ENCODE peak calls at places on chromosomes 4 and X, in four cellular contexts. L is K562, U is GM12878, M is HepG2. H is an unnamed sample.

GRCh38 chr4:85740431-85740861 is 265.5 kb downstream of the ARHGAP24 start:
- DNase-seq in M (no peak), L (no peak), U (no peak), H (no peak)

GRCh38 chr4:3232871-3233271 is 16.1 kb upstream of the MSANTD1 start:
- DNase-seq in L (no peak), U (no peak), M (no peak), H (no peak)

GRCh38 chr4:121428721-121429120 is 47.9 kb upstream of the QRFPR start:
- DNase-seq in L (no peak), M (no peak), U (no peak), H (no peak)

GRCh38 chr4:183444953-183445543 is 612 bp downstream of the CDKN2AIP start:
- DNase-seq in M (no peak), U (no peak), L (peak), H (peak)

GRCh38 chr4:61239250-61239649 is 39.1 kb downstream of the ADGRL3 start:
- DNase-seq in U (no peak), L (no peak), M (no peak), H (no peak)

GRCh38 chr4:62495039-62495438 is 1294.9 kb downstream of the ADGRL3 start:
- DNase-seq in L (no peak), U (no peak), M (no peak), H (no peak)

GRCh38 chr4:109821186-109821585 is 5.6 kb downstream of the GAR1 start:
- DNase-seq in U (no peak), M (no peak), L (no peak), H (no peak)

GRCh38 chr4:169774466-169775445 is 17.0 kb upstream of the HPF1 start:
- DNase-seq in U (no peak), L (peak), M (no peak), H (peak)

GRCh38 chrX:4239650-4240540 is 526.4 kb upstream of the PRKX start:
- DNase-seq in M (no peak), U (no peak), L (no peak), H (no peak)

GRCh38 chrX:22538581-22538980 is 265.9 kb downstream of the CBLL2 start:
- DNase-seq in U (no peak), M (no peak), L (no peak), H (no peak)

GRCh38 chrX:2862404-2862803 is 33.7 kb downstream of the GYG2 start:
- DNase-seq in M (peak), L (no peak), U (no peak), H (no peak)

GRCh38 chr4:150852237-150852636 is 162.8 kb downstream of the LRBA start:
- DNase-seq in U (no peak), L (no peak), M (no peak), H (no peak)

GRCh38 chrX:145178268-145178667 is 69.0 kb upstream of the SPANXN1 start:
- DNase-seq in M (no peak), U (no peak), L (no peak), H (no peak)

GRCh38 chr4:1077711-1078477 is 35.5 kb downstream of the RNF212 start:
- DNase-seq in L (no peak), M (no peak), U (no peak), H (no peak)
- TF ChIP-seq TCF7 in L (no peak), M (no peak), U (no peak), H (no peak)

DNA sequence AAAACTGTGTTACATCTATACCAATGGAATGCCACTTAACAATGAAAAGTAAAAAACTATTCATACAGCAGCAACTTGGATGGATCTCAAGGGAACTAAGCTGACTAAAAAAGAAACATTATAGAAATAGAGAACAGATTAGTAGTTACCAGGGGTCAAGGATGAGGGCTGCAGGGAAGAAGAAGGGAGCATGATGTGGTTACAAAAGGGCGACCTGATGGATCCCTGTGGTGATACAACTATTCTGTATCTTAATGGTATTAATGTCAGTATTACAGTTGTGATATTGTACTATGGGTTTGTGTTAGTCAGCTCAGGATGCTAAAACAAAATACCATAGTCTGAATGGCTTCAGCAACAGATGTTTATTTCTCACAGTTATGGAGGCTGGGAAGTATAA is 190.7 kb downstream of the ZNF674 start:
- DNase-seq in U (no peak), M (no peak), L (no peak), H (no peak)
- TF ChIP-seq ATF2 in U (no peak), M (no peak), L (no peak), H (no peak)

GRCh38 chrX:13369541-13370140 is 49.8 kb upstream of the ATXN3L start:
- DNase-seq in M (no peak), L (no peak), U (no peak), H (no peak)
- TF ChIP-seq TCF7 in M (no peak), L (no peak), U (no peak), H (no peak)

DNA sequence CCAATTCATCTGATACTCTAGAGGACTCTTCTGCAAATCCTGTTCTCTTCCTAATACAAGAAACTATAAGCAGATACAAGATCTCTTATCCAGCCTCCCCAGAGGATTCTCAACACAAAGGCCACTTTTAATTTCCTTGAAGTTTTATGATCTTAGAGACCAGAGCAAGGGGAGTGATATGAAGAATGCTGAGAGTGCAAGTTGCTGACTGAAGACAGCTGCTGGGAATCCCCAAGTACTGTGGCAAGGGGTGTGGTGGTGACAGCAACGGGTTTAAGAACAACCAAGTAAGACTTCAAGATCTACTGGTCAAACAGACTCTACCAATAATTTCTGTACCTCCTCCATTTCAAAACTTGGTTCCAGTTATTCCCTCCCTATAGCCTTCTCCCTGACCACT is 7.0 kb downstream of the AMMECR1 start:
- DNase-seq in L (peak), U (no peak), M (no peak), H (no peak)
- TF ChIP-seq ATF2 in L (no peak), U (no peak), M (no peak), H (no peak)

DNA sequence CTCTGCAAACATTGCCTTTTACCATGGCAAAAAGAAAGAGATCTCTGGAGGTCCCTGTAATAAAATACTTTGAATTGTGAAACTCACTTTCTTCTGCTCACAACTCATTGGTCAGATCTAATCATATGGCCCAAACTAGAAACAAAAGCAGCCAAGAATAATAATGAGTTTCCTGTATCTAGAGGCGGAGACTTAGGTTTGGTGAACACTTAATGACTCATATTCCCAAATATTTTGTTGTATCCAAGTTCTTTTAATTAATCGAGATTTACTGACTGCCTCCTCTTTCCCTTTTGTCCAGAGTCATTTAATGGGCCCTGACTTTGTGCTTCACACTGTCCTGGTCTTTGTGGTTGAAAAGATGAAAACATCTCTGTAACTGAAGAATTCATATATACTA is 190.6 kb downstream of the CCSER1 start:
- DNase-seq in U (no peak), M (no peak), L (no peak), H (no peak)
- TF ChIP-seq TCF7 in U (no peak), M (no peak), L (no peak), H (no peak)

GRCh38 chr4:6573986-6574746 is 823 bp upstream of the MAN2B2 start:
- DNase-seq in M (no peak), U (no peak), L (peak), H (no peak)

GRCh38 chr4:6575503-6576240 is 683 bp downstream of the MAN2B2 start:
- DNase-seq in M (no peak), U (no peak), L (no peak), H (no peak)

GRCh38 chr4:6576512-6576911 is 1.5 kb downstream of the MAN2B2 start:
- DNase-seq in L (no peak), M (no peak), U (no peak), H (no peak)

GRCh38 chr4:6573551-6573950 is 1.4 kb upstream of the MAN2B2 start:
- DNase-seq in M (no peak), L (no peak), U (no peak), H (no peak)

GRCh38 chr4:6574747-6575502 is at the start of gene MAN2B2:
- DNase-seq in U (peak), L (peak), M (peak), H (peak)
- TF ChIP-seq ATF2 in U (no peak), L (no peak), M (no peak), H (no peak)

GRCh38 chr4:108427946-108428345 is 192.4 kb upstream of the RPL34 start:
- DNase-seq in M (no peak), L (no peak), U (no peak), H (no peak)

GRCh38 chr4:108430921-108431320 is 189.5 kb upstream of the RPL34 start:
- DNase-seq in M (no peak), L (no peak), U (no peak), H (no peak)

GRCh38 chr4:108432418-108432817 is 188.0 kb upstream of the RPL34 start:
- DNase-seq in U (no peak), M (no peak), L (no peak), H (no peak)

DNA sequence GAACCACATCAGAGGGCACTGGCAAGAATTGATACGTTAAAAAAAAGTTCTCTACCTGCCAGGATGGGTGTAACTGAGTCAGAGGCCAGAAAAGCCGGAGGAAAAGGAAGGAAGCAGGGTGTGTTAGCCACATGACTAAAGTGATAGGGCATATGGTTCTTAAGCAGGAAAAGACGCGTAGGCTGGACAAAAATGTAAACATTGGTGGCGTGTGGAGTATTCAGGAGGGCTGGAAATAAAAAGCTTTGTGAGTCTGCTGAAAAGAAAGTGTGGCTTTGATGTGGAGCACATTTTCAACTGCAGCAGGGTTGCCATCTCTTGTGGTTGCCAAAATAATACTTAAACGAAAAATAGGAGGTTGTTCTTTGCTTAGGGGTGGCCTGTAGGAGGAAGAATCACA is 186.5 kb upstream of the RPL34 start:
- DNase-seq in M (no peak), U (no peak), L (peak), H (no peak)
- TF ChIP-seq TCF7 in M (no peak), U (no peak), L (no peak), H (no peak)